ENCODE peak calls at places on chromosomes 3 and 15, in seven cellular contexts. O is dorsolateral prefrontal cortex, N is ovary, U is cardiac muscle cell, A is endothelial cell, Y is pancreas, P is prostate gland. I is an unnamed sample.

GRCh38 chr3:59212128-59212764 is 162.4 kb upstream of the CFAP20DC start:
- DNase-seq in Y (no peak), O (no peak), A (peak; percentile 19), U (peak; percentile 61), P (peak; percentile 15), N (no peak), I (no peak)

GRCh38 chr3:13651057-13651400 is 102.1 kb downstream of the FBLN2 start:
- DNase-seq in N (no peak), A (no peak), Y (no peak), O (no peak), U (no peak), P (no peak), I (no peak)

GRCh38 chr3:152258448-152259302 is 10.1 kb upstream of the MBNL1 start:
- DNase-seq in P (peak; percentile 40), U (peak; percentile 98), A (no peak), Y (peak; percentile 73), O (no peak), N (peak; percentile 47), I (peak; percentile 96)

GRCh38 chr3:128867200-128868125 is 12.0 kb upstream of the ACAD9 start:
- DNase-seq in A (no peak), N (no peak), P (no peak), O (no peak), Y (no peak), U (no peak), I (no peak)

GRCh38 chr15:82781349-82781748 is 24.5 kb downstream of the FSD2 start:
- DNase-seq in Y (no peak), N (no peak), P (no peak), O (no peak), U (no peak), A (no peak), I (no peak)

GRCh38 chr3:196339493-196340254 is 1.5 kb upstream of the TM4SF19 start:
- DNase-seq in P (no peak), A (no peak), U (peak; percentile 56), O (no peak), N (no peak), Y (no peak), I (no peak)

GRCh38 chr3:111130827-111131226 is 59.2 kb downstream of the NECTIN3 start:
- DNase-seq in A (no peak), O (no peak), Y (no peak), N (no peak), U (no peak), P (no peak), I (no peak)

GRCh38 chr3:169668081-169668956 is 4.8 kb upstream of the MECOM start:
- DNase-seq in N (peak; percentile 33), Y (peak; percentile 71), A (peak; percentile 55), P (peak; percentile 38), O (no peak), U (peak; percentile 59), I (no peak)

GRCh38 chr3:139970526-139970925 is 35.5 kb downstream of the CLSTN2 start:
- DNase-seq in O (no peak), N (no peak), P (no peak), Y (no peak), A (no peak), U (no peak), I (no peak)

GRCh38 chr3:16191591-16191990 is 17.1 kb downstream of the GALNT15 start:
- DNase-seq in O (no peak), A (no peak), U (peak; percentile 72), P (no peak), N (peak; percentile 58), Y (no peak), I (no peak)

GRCh38 chr3:10935028-10935427 is 57.5 kb upstream of the SLC6A1 start:
- DNase-seq in A (no peak), Y (no peak), U (no peak), O (no peak), P (no peak), N (no peak), I (no peak)

GRCh38 chr3:138914870-138915502 is 32.0 kb downstream of the FOXL2 start:
- DNase-seq in Y (no peak), P (no peak), U (no peak), N (no peak), O (no peak), A (no peak), I (no peak)

GRCh38 chr15:81281176-81281735 is 42.7 kb downstream of the STARD5 start:
- DNase-seq in U (no peak), A (no peak), Y (no peak), P (no peak), N (no peak), O (no peak), I (no peak)

GRCh38 chr3:21331321-21331720 is 419.7 kb downstream of the ZNF385D start:
- DNase-seq in P (no peak), Y (no peak), O (no peak), N (no peak), U (no peak), A (no peak), I (no peak)

GRCh38 chr15:101543926-101544490 is 54.5 kb upstream of the PCSK6 start:
- DNase-seq in O (no peak), P (no peak), Y (no peak), N (no peak), U (no peak), A (no peak), I (no peak)

GRCh38 chr3:12471228-12471627 is 13.1 kb upstream of the TSEN2 start:
- DNase-seq in U (no peak), P (no peak), Y (no peak), N (no peak), A (no peak), O (no peak), I (no peak)
- TF ChIP-seq CTCF in U (no peak), P (no peak), Y (no peak), N (no peak), A (no peak), O (no peak), I (no peak)

GRCh38 chr3:154904328-154904727 is 175.8 kb upstream of the MME start:
- DNase-seq in P (no peak), A (no peak), U (peak; percentile 38), O (no peak), N (no peak), Y (no peak), I (no peak)
- TF ChIP-seq CTCF in P (no peak), A (peak; percentile 43), U (peak; percentile 57), O (no peak), N (no peak), Y (no peak), I (peak; percentile 60)

DNA sequence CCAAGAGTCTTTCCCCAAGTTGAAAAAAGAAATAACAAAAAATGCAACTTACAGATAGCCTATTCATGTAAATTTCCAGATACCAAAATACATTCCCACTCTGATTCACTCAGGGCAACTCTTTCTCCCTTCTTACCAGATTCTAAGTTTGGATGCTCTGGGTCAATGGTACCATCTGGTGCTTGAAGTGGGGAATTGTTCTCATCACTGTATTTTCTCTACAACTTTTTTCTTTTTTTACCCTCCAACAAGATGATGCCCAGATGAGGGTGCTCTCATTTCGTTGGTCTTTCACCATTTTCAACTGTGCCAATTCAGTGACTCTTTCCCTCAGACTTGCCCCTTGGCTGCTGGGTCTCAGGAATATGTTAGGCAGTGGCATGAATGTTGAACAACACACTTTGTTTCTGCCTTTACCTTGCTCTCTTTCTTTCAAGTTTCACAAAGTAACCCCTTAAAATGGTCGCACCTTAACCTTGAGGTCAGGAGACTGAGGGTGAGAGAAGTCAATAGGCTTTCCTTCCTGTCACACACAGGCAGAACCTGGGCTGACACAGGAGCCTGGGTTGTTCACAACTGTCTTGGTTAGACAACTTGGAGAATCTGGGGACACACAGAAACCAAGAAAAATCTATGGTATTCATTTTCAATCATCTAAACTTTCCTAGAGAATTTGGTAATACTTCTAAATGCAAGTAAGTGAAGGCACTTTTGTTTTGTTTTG is 330.7 kb upstream of the SLCO3A1 start:
- DNase-seq in O (no peak), N (no peak), A (no peak), P (no peak), Y (no peak), U (peak; percentile 43), I (no peak)
- TF ChIP-seq CTCF in O (peak; percentile 73), N (no peak), A (no peak), P (no peak), Y (no peak), U (no peak), I (peak; percentile 30)

GRCh38 chr3:102235679-102236078 is 199.1 kb upstream of the ZPLD1 start:
- DNase-seq in A (no peak), O (no peak), P (no peak), N (no peak), Y (no peak), U (peak; percentile 55), I (no peak)
- TF ChIP-seq CTCF in A (no peak), O (no peak), P (peak; percentile 69), N (no peak), Y (no peak), U (peak; percentile 65), I (peak; percentile 61)

GRCh38 chr3:149377408-149378111 is at the start of gene TM4SF1:
- DNase-seq in Y (peak; percentile 67), P (peak; percentile 78), U (peak; percentile 97), N (peak; percentile 61), A (no peak), O (no peak), I (peak; percentile 96)
- TF ChIP-seq CTCF in Y (no peak), P (no peak), U (no peak), N (no peak), A (no peak), O (no peak), I (peak; percentile 10)

GRCh38 chr3:12194669-12195161 is 36.0 kb upstream of the TIMP4 start:
- DNase-seq in U (peak; percentile 55), Y (no peak), A (no peak), N (no peak), P (no peak), O (no peak), I (no peak)
- TF ChIP-seq CTCF in U (peak; percentile 5), Y (no peak), A (no peak), N (no peak), P (no peak), O (no peak), I (peak; percentile 46)

DNA sequence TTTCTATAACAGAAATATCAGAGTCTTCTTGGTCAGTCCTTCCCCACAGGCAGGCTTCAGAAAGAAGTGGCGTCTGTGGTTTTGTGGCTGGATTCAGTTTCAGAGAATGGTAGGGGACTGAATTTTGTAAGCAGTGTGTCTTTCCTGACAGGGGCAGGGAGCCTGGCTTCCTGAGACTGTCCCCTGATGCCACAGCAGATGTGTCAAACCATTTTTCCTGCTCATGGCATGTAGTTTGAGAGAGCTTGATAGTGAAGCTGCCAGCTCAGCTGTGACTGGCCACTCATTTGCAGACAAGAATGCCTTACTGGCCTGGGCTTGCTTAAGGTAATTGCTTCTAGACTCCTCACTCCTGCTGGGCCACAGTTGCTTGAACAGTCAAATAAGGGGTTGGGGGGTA is 26.4 kb downstream of the LARS2 start:
- DNase-seq in N (no peak), O (no peak), U (no peak), Y (no peak), A (no peak), P (no peak), I (no peak)
- TF ChIP-seq CTCF in N (no peak), O (no peak), U (no peak), Y (no peak), A (no peak), P (no peak), I (no peak)

GRCh38 chr15:60568883-60569495 is 90.0 kb upstream of the ICE2 start:
- DNase-seq in A (no peak), Y (no peak), O (no peak), U (no peak), P (no peak), N (no peak), I (no peak)
- TF ChIP-seq CTCF in A (no peak), Y (no peak), O (no peak), U (no peak), P (no peak), N (no peak), I (no peak)

I was measured in retinal pigment epithelial cell.